ENCODE peak calls at places on chromosome 9, in nine cellular contexts. One of them, this sample, is unnamed.

GRCh38 chr9:135022191-135022870 is 65.1 kb upstream of the OLFM1 start:
- DNase-seq in heart right ventricle: no peak
- DNase-seq in SK-N-SH: no peak
- DNase-seq in sigmoid colon: no peak
- DNase-seq in left lung: no peak
- DNase-seq in lower leg skin: no peak
- DNase-seq in fibroblast of pulmonary artery: no peak
- DNase-seq in RWPE2: no peak
- DNase-seq in tibial nerve: no peak
- DNase-seq in this sample: no peak

GRCh38 chr9:79572891-79573696 is 1.3 kb downstream of the TLE4 start:
- DNase-seq in fibroblast of pulmonary artery: no peak
- DNase-seq in heart right ventricle: peak
- DNase-seq in tibial nerve: peak
- DNase-seq in RWPE2: peak
- DNase-seq in lower leg skin: peak
- DNase-seq in SK-N-SH: peak
- DNase-seq in left lung: peak
- DNase-seq in sigmoid colon: peak
- DNase-seq in this sample: peak

GRCh38 chr9:81395301-81396054 is 293.9 kb downstream of the TLE1 start:
- DNase-seq in lower leg skin: no peak
- DNase-seq in tibial nerve: no peak
- DNase-seq in SK-N-SH: peak
- DNase-seq in RWPE2: no peak
- DNase-seq in left lung: no peak
- DNase-seq in sigmoid colon: no peak
- DNase-seq in heart right ventricle: no peak
- DNase-seq in fibroblast of pulmonary artery: peak
- DNase-seq in this sample: no peak

GRCh38 chr9:76373173-76373771 is 21.0 kb downstream of the RFK start:
- DNase-seq in RWPE2: no peak
- DNase-seq in lower leg skin: peak
- DNase-seq in left lung: peak
- DNase-seq in SK-N-SH: no peak
- DNase-seq in fibroblast of pulmonary artery: peak
- DNase-seq in tibial nerve: peak
- DNase-seq in heart right ventricle: peak
- DNase-seq in sigmoid colon: peak
- DNase-seq in this sample: no peak

GRCh38 chr9:37682951-37683350 is 32.2 kb downstream of the FRMPD1 start:
- DNase-seq in left lung: no peak
- DNase-seq in SK-N-SH: no peak
- DNase-seq in tibial nerve: no peak
- DNase-seq in sigmoid colon: no peak
- DNase-seq in RWPE2: no peak
- DNase-seq in fibroblast of pulmonary artery: no peak
- DNase-seq in lower leg skin: no peak
- DNase-seq in heart right ventricle: no peak
- DNase-seq in this sample: no peak

GRCh38 chr9:104856413-104856941 is 71.5 kb downstream of the ABCA1 start:
- DNase-seq in RWPE2: no peak
- DNase-seq in lower leg skin: no peak
- DNase-seq in left lung: no peak
- DNase-seq in sigmoid colon: no peak
- DNase-seq in fibroblast of pulmonary artery: no peak
- DNase-seq in tibial nerve: no peak
- DNase-seq in heart right ventricle: no peak
- DNase-seq in SK-N-SH: no peak
- DNase-seq in this sample: no peak

GRCh38 chr9:104264431-104264830 is 170.3 kb downstream of the SMC2 start:
- DNase-seq in left lung: no peak
- DNase-seq in SK-N-SH: no peak
- DNase-seq in tibial nerve: no peak
- DNase-seq in lower leg skin: no peak
- DNase-seq in RWPE2: no peak
- DNase-seq in sigmoid colon: no peak
- DNase-seq in fibroblast of pulmonary artery: peak
- DNase-seq in heart right ventricle: no peak
- DNase-seq in this sample: no peak

GRCh38 chr9:74643303-74643933 is 146.3 kb downstream of the RORB start:
- DNase-seq in fibroblast of pulmonary artery: no peak
- DNase-seq in sigmoid colon: no peak
- DNase-seq in RWPE2: no peak
- DNase-seq in tibial nerve: no peak
- DNase-seq in heart right ventricle: no peak
- DNase-seq in lower leg skin: no peak
- DNase-seq in left lung: peak
- DNase-seq in SK-N-SH: no peak
- DNase-seq in this sample: no peak

GRCh38 chr9:80157561-80157983 is 585.8 kb downstream of the TLE4 start:
- DNase-seq in lower leg skin: no peak
- DNase-seq in tibial nerve: no peak
- DNase-seq in fibroblast of pulmonary artery: peak
- DNase-seq in SK-N-SH: no peak
- DNase-seq in heart right ventricle: no peak
- DNase-seq in sigmoid colon: no peak
- DNase-seq in left lung: no peak
- DNase-seq in RWPE2: no peak
- DNase-seq in this sample: no peak

GRCh38 chr9:27407966-27408365 is 111.0 kb upstream of the EQTN start:
- DNase-seq in lower leg skin: no peak
- DNase-seq in left lung: no peak
- DNase-seq in heart right ventricle: no peak
- DNase-seq in tibial nerve: no peak
- DNase-seq in fibroblast of pulmonary artery: peak
- DNase-seq in RWPE2: no peak
- DNase-seq in SK-N-SH: no peak
- DNase-seq in sigmoid colon: no peak
- DNase-seq in this sample: no peak

GRCh38 chr9:135088979-135089847 is 1.7 kb downstream of the OLFM1 start:
- DNase-seq in tibial nerve: no peak
- DNase-seq in heart right ventricle: no peak
- DNase-seq in sigmoid colon: no peak
- DNase-seq in left lung: no peak
- DNase-seq in RWPE2: no peak
- DNase-seq in lower leg skin: no peak
- DNase-seq in SK-N-SH: no peak
- DNase-seq in fibroblast of pulmonary artery: no peak
- DNase-seq in this sample: peak

GRCh38 chr9:126430124-126430523 is 103.5 kb downstream of the MVB12B start:
- DNase-seq in tibial nerve: no peak
- DNase-seq in SK-N-SH: no peak
- DNase-seq in left lung: no peak
- DNase-seq in heart right ventricle: no peak
- DNase-seq in fibroblast of pulmonary artery: no peak
- DNase-seq in RWPE2: no peak
- DNase-seq in lower leg skin: peak
- DNase-seq in sigmoid colon: no peak
- DNase-seq in this sample: no peak

GRCh38 chr9:69945671-69946141 is 97.9 kb upstream of the MAMDC2 start:
- DNase-seq in left lung: peak
- DNase-seq in RWPE2: no peak
- DNase-seq in tibial nerve: peak
- DNase-seq in sigmoid colon: peak
- DNase-seq in lower leg skin: peak
- DNase-seq in fibroblast of pulmonary artery: peak
- DNase-seq in heart right ventricle: peak
- DNase-seq in SK-N-SH: no peak
- DNase-seq in this sample: no peak

GRCh38 chr9:118809160-118809625 is 560.0 kb downstream of the BRINP1 start:
- DNase-seq in lower leg skin: no peak
- DNase-seq in RWPE2: no peak
- DNase-seq in heart right ventricle: no peak
- DNase-seq in sigmoid colon: no peak
- DNase-seq in tibial nerve: no peak
- DNase-seq in left lung: no peak
- DNase-seq in fibroblast of pulmonary artery: no peak
- DNase-seq in SK-N-SH: no peak
- DNase-seq in this sample: no peak

GRCh38 chr9:116147821-116148220 is 5.8 kb upstream of the PAPPA start:
- DNase-seq in lower leg skin: no peak
- DNase-seq in RWPE2: no peak
- DNase-seq in fibroblast of pulmonary artery: peak
- DNase-seq in SK-N-SH: no peak
- DNase-seq in sigmoid colon: no peak
- DNase-seq in heart right ventricle: no peak
- DNase-seq in tibial nerve: no peak
- DNase-seq in left lung: no peak
- DNase-seq in this sample: no peak

GRCh38 chr9:91817493-91818225 is 132.4 kb downstream of the ROR2 start:
- DNase-seq in heart right ventricle: no peak
- DNase-seq in lower leg skin: no peak
- DNase-seq in left lung: no peak
- DNase-seq in RWPE2: no peak
- DNase-seq in sigmoid colon: peak
- DNase-seq in fibroblast of pulmonary artery: peak
- DNase-seq in SK-N-SH: no peak
- DNase-seq in tibial nerve: no peak
- DNase-seq in this sample: no peak

GRCh38 chr9:135888126-135888765 is 19.1 kb downstream of the CAMSAP1 start:
- DNase-seq in tibial nerve: no peak
- DNase-seq in fibroblast of pulmonary artery: no peak
- DNase-seq in sigmoid colon: no peak
- DNase-seq in lower leg skin: peak
- DNase-seq in heart right ventricle: no peak
- DNase-seq in left lung: no peak
- DNase-seq in SK-N-SH: no peak
- DNase-seq in RWPE2: no peak
- DNase-seq in this sample: peak

GRCh38 chr9:98768344-98768743 is 28.0 kb downstream of the ANKS6 start:
- DNase-seq in SK-N-SH: no peak
- DNase-seq in left lung: no peak
- DNase-seq in sigmoid colon: no peak
- DNase-seq in tibial nerve: no peak
- DNase-seq in fibroblast of pulmonary artery: no peak
- DNase-seq in RWPE2: no peak
- DNase-seq in lower leg skin: no peak
- DNase-seq in heart right ventricle: no peak
- DNase-seq in this sample: peak
- TF ChIP-seq CTCF in SK-N-SH: no peak
- TF ChIP-seq CTCF in left lung: no peak
- TF ChIP-seq CTCF in sigmoid colon: no peak
- TF ChIP-seq CTCF in tibial nerve: no peak
- TF ChIP-seq CTCF in fibroblast of pulmonary artery: no peak
- TF ChIP-seq CTCF in RWPE2: no peak
- TF ChIP-seq CTCF in lower leg skin: no peak
- TF ChIP-seq CTCF in heart right ventricle: no peak
- TF ChIP-seq CTCF in this sample: no peak

GRCh38 chr9:108534741-108535140 is 321.0 kb downstream of the ACTL7B start:
- DNase-seq in RWPE2: no peak
- DNase-seq in fibroblast of pulmonary artery: peak
- DNase-seq in left lung: no peak
- DNase-seq in SK-N-SH: no peak
- DNase-seq in heart right ventricle: no peak
- DNase-seq in lower leg skin: no peak
- DNase-seq in sigmoid colon: no peak
- DNase-seq in tibial nerve: no peak
- DNase-seq in this sample: no peak
- TF ChIP-seq CTCF in RWPE2: no peak
- TF ChIP-seq CTCF in fibroblast of pulmonary artery: no peak
- TF ChIP-seq CTCF in left lung: no peak
- TF ChIP-seq CTCF in SK-N-SH: no peak
- TF ChIP-seq CTCF in heart right ventricle: no peak
- TF ChIP-seq CTCF in lower leg skin: no peak
- TF ChIP-seq CTCF in sigmoid colon: no peak
- TF ChIP-seq CTCF in tibial nerve: no peak
- TF ChIP-seq CTCF in this sample: no peak

DNA sequence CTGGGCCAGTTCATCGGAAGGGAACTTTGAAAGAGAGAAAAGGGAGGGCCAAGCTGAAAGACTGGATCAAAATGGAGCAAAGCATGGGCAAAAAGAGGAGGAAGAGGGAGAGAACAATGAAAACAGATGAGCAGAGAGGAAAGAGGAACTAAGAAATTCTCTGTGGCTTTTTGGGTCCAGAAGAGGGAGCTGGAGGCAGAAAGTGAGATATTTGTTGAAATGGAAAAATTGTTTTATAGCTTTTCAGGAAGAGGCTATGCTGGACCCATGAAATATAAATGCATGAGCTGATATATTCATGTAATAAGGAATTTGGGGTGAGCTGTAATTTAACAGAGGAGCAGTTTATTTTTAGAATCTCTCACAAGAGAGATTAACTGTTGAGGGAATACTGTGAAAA is 457.3 kb downstream of the DMAC1 start:
- DNase-seq in lower leg skin: no peak
- DNase-seq in SK-N-SH: no peak
- DNase-seq in tibial nerve: no peak
- DNase-seq in fibroblast of pulmonary artery: peak
- DNase-seq in sigmoid colon: no peak
- DNase-seq in heart right ventricle: no peak
- DNase-seq in RWPE2: no peak
- DNase-seq in left lung: no peak
- DNase-seq in this sample: no peak
- TF ChIP-seq CTCF in lower leg skin: no peak
- TF ChIP-seq CTCF in SK-N-SH: peak
- TF ChIP-seq CTCF in tibial nerve: no peak
- TF ChIP-seq CTCF in fibroblast of pulmonary artery: peak
- TF ChIP-seq CTCF in sigmoid colon: no peak
- TF ChIP-seq CTCF in heart right ventricle: peak
- TF ChIP-seq CTCF in RWPE2: no peak
- TF ChIP-seq CTCF in left lung: no peak
- TF ChIP-seq CTCF in this sample: peak

GRCh38 chr9:110343537-110343936 is 5.9 kb upstream of the TXNDC8 start:
- DNase-seq in SK-N-SH: peak
- DNase-seq in sigmoid colon: no peak
- DNase-seq in RWPE2: no peak
- DNase-seq in left lung: no peak
- DNase-seq in heart right ventricle: no peak
- DNase-seq in tibial nerve: no peak
- DNase-seq in lower leg skin: no peak
- DNase-seq in fibroblast of pulmonary artery: no peak
- DNase-seq in this sample: no peak

GRCh38 chr9:110337727-110338522 is at the start of gene TXNDC8:
- DNase-seq in left lung: no peak
- DNase-seq in heart right ventricle: no peak
- DNase-seq in lower leg skin: no peak
- DNase-seq in RWPE2: no peak
- DNase-seq in sigmoid colon: no peak
- DNase-seq in SK-N-SH: no peak
- DNase-seq in tibial nerve: no peak
- DNase-seq in fibroblast of pulmonary artery: peak
- DNase-seq in this sample: no peak

GRCh38 chr9:110334871-110335270 is 2.8 kb downstream of the TXNDC8 start:
- DNase-seq in tibial nerve: no peak
- DNase-seq in SK-N-SH: no peak
- DNase-seq in lower leg skin: no peak
- DNase-seq in heart right ventricle: no peak
- DNase-seq in RWPE2: no peak
- DNase-seq in left lung: no peak
- DNase-seq in sigmoid colon: no peak
- DNase-seq in fibroblast of pulmonary artery: no peak
- DNase-seq in this sample: no peak

DNA sequence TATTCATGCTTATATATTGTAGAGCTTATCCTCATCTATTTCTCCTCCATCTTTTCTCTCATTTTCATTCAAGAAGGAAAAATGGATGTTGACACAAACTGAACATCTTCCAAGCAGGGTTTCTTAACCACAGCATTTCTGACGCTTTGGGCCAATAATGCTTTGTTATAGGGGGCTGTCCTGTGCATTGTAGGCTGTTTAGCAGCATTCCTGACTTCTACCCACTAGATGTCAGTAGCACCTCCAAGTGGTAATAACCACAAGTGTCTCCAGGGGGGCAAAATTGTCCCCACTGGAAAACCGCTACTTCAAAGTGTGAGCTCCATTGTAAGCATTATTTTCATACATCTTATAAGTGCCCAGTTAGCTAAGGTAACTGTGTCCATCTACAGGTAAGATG is 2.6 kb upstream of the TXNDC8 start:
- DNase-seq in tibial nerve: no peak
- DNase-seq in SK-N-SH: no peak
- DNase-seq in left lung: no peak
- DNase-seq in lower leg skin: no peak
- DNase-seq in heart right ventricle: no peak
- DNase-seq in sigmoid colon: no peak
- DNase-seq in fibroblast of pulmonary artery: peak
- DNase-seq in RWPE2: no peak
- DNase-seq in this sample: no peak
- TF ChIP-seq CTCF in tibial nerve: no peak
- TF ChIP-seq CTCF in SK-N-SH: peak
- TF ChIP-seq CTCF in left lung: no peak
- TF ChIP-seq CTCF in lower leg skin: no peak
- TF ChIP-seq CTCF in heart right ventricle: no peak
- TF ChIP-seq CTCF in sigmoid colon: no peak
- TF ChIP-seq CTCF in fibroblast of pulmonary artery: peak
- TF ChIP-seq CTCF in RWPE2: peak
- TF ChIP-seq CTCF in this sample: peak

This sample was measured in chondrocyte.